ENCODE peak calls at places on chromosomes 1 and 21, in nine cellular contexts. One of them, this sample, is unnamed.
A peak's percentile ranks its signal among the peaks of the same experiment; 100 is the strongest.

GRCh38 chr1:79554620-79555160 is 548.2 kb upstream of the ADGRL4 start:
- DNase-seq in pancreas: no peak
- DNase-seq in cardiac fibroblast: no peak
- DNase-seq in cardiac muscle cell: peak; percentile 16
- DNase-seq in tibial artery: no peak
- DNase-seq in NB4: no peak
- DNase-seq in lung: no peak
- DNase-seq in right lobe of liver: no peak
- DNase-seq in astrocyte of the spinal cord: no peak
- DNase-seq in this sample: no peak

GRCh38 chr1:98637316-98637715 is 24.2 kb upstream of the SNX7 start:
- DNase-seq in lung: no peak
- DNase-seq in cardiac muscle cell: no peak
- DNase-seq in NB4: no peak
- DNase-seq in right lobe of liver: no peak
- DNase-seq in astrocyte of the spinal cord: no peak
- DNase-seq in cardiac fibroblast: no peak
- DNase-seq in pancreas: no peak
- DNase-seq in tibial artery: no peak
- DNase-seq in this sample: no peak

GRCh38 chr21:31520506-31521163 is 138.9 kb upstream of the SOD1 start:
- DNase-seq in right lobe of liver: no peak
- DNase-seq in pancreas: no peak
- DNase-seq in cardiac fibroblast: no peak
- DNase-seq in NB4: no peak
- DNase-seq in astrocyte of the spinal cord: peak; percentile 81
- DNase-seq in tibial artery: no peak
- DNase-seq in cardiac muscle cell: no peak
- DNase-seq in lung: no peak
- DNase-seq in this sample: no peak

GRCh38 chr1:102550729-102551384 is 554.1 kb upstream of the OLFM3 start:
- DNase-seq in right lobe of liver: peak; percentile 21
- DNase-seq in cardiac fibroblast: peak; percentile 23
- DNase-seq in tibial artery: no peak
- DNase-seq in NB4: peak; percentile 52
- DNase-seq in cardiac muscle cell: peak; percentile 20
- DNase-seq in lung: no peak
- DNase-seq in pancreas: no peak
- DNase-seq in astrocyte of the spinal cord: peak; percentile 1
- DNase-seq in this sample: peak; percentile 45

GRCh38 chr1:218426343-218426657 is 81.2 kb downstream of the TGFB2 start:
- DNase-seq in NB4: no peak
- DNase-seq in cardiac fibroblast: peak; percentile 91
- DNase-seq in cardiac muscle cell: peak; percentile 92
- DNase-seq in lung: peak; percentile 35
- DNase-seq in tibial artery: no peak
- DNase-seq in right lobe of liver: no peak
- DNase-seq in astrocyte of the spinal cord: peak; percentile 44
- DNase-seq in pancreas: no peak
- DNase-seq in this sample: peak; percentile 93

GRCh38 chr1:41935226-41935625 is 16.5 kb upstream of the HIVEP3 start:
- DNase-seq in tibial artery: no peak
- DNase-seq in right lobe of liver: no peak
- DNase-seq in lung: no peak
- DNase-seq in pancreas: no peak
- DNase-seq in cardiac fibroblast: peak; percentile 65
- DNase-seq in cardiac muscle cell: peak; percentile 70
- DNase-seq in NB4: no peak
- DNase-seq in astrocyte of the spinal cord: peak; percentile 41
- DNase-seq in this sample: peak; percentile 69

GRCh38 chr1:40783001-40783905 is at the start of gene KCNQ4:
- DNase-seq in lung: peak; percentile 41
- DNase-seq in cardiac muscle cell: no peak
- DNase-seq in astrocyte of the spinal cord: no peak
- DNase-seq in cardiac fibroblast: no peak
- DNase-seq in right lobe of liver: peak; percentile 49
- DNase-seq in NB4: peak; percentile 45
- DNase-seq in tibial artery: peak; percentile 89
- DNase-seq in pancreas: peak; percentile 75
- DNase-seq in this sample: no peak

GRCh38 chr1:218355269-218355668 is 10.1 kb downstream of the TGFB2 start:
- DNase-seq in astrocyte of the spinal cord: no peak
- DNase-seq in right lobe of liver: no peak
- DNase-seq in NB4: no peak
- DNase-seq in pancreas: no peak
- DNase-seq in cardiac muscle cell: no peak
- DNase-seq in tibial artery: no peak
- DNase-seq in lung: no peak
- DNase-seq in cardiac fibroblast: no peak
- DNase-seq in this sample: no peak

GRCh38 chr1:67298762-67299161 is 8.9 kb upstream of the IL12RB2 start:
- DNase-seq in tibial artery: no peak
- DNase-seq in right lobe of liver: no peak
- DNase-seq in cardiac muscle cell: no peak
- DNase-seq in lung: no peak
- DNase-seq in pancreas: no peak
- DNase-seq in astrocyte of the spinal cord: no peak
- DNase-seq in cardiac fibroblast: no peak
- DNase-seq in NB4: no peak
- DNase-seq in this sample: no peak

GRCh38 chr1:70674981-70675685 is 264.1 kb downstream of the CTH start:
- DNase-seq in lung: no peak
- DNase-seq in tibial artery: no peak
- DNase-seq in pancreas: no peak
- DNase-seq in astrocyte of the spinal cord: no peak
- DNase-seq in NB4: no peak
- DNase-seq in cardiac muscle cell: no peak
- DNase-seq in cardiac fibroblast: no peak
- DNase-seq in right lobe of liver: no peak
- DNase-seq in this sample: no peak

GRCh38 chr1:187038789-187039188 is 210.0 kb downstream of the PLA2G4A start:
- DNase-seq in right lobe of liver: no peak
- DNase-seq in lung: no peak
- DNase-seq in cardiac fibroblast: peak; percentile 8
- DNase-seq in cardiac muscle cell: peak; percentile 46
- DNase-seq in NB4: peak; percentile 21
- DNase-seq in tibial artery: no peak
- DNase-seq in pancreas: no peak
- DNase-seq in astrocyte of the spinal cord: peak; percentile 50
- DNase-seq in this sample: peak; percentile 55

GRCh38 chr1:119711804-119712341 is at the start of gene PHGDH:
- DNase-seq in lung: peak; percentile 79
- DNase-seq in tibial artery: peak; percentile 86
- DNase-seq in pancreas: peak; percentile 83
- DNase-seq in NB4: peak; percentile 91
- DNase-seq in cardiac fibroblast: peak; percentile 91
- DNase-seq in right lobe of liver: peak; percentile 64
- DNase-seq in astrocyte of the spinal cord: peak; percentile 90
- DNase-seq in cardiac muscle cell: peak; percentile 96
- DNase-seq in this sample: peak; percentile 92

GRCh38 chr1:74470936-74471335 is 41.5 kb downstream of the LRRC53 start:
- DNase-seq in astrocyte of the spinal cord: no peak
- DNase-seq in tibial artery: no peak
- DNase-seq in NB4: no peak
- DNase-seq in cardiac fibroblast: no peak
- DNase-seq in lung: no peak
- DNase-seq in right lobe of liver: no peak
- DNase-seq in cardiac muscle cell: peak; percentile 17
- DNase-seq in pancreas: no peak
- DNase-seq in this sample: no peak

DNA sequence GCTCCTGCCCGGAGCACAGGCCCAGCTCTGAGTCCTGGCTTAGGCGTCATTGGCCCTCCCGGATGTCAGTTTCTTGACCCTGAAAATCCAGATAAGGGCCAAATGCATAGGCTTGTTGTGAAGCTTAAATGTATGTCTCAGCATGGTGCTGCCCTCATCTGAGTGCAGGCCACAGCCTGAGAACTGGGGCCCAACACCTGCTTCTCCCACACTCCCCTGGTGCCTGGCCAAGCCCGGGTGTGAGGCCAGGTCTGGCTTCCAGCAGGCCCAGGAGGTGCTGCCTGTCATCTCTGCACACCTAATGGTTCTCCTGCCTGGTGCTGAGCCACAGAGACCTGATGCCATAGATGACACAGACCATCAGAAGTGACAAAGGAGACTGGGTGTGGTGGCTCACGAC is 14.0 kb downstream of the MX2 start:
- DNase-seq in right lobe of liver: no peak
- DNase-seq in NB4: no peak
- DNase-seq in tibial artery: no peak
- DNase-seq in cardiac fibroblast: no peak
- DNase-seq in cardiac muscle cell: no peak
- DNase-seq in lung: no peak
- DNase-seq in pancreas: no peak
- DNase-seq in astrocyte of the spinal cord: no peak
- DNase-seq in this sample: no peak
- H3K4me3 ChIP-seq in right lobe of liver: no peak overlapping the region
- H3K4me3 ChIP-seq in NB4: no peak overlapping the region
- H3K4me3 ChIP-seq in tibial artery: no peak overlapping the region
- H3K4me3 ChIP-seq in cardiac fibroblast: no peak overlapping the region
- H3K4me3 ChIP-seq in cardiac muscle cell: no peak overlapping the region
- H3K4me3 ChIP-seq in lung: no peak overlapping the region
- H3K4me3 ChIP-seq in pancreas: no peak overlapping the region
- H3K4me3 ChIP-seq in astrocyte of the spinal cord: no peak overlapping the region
- H3K4me3 ChIP-seq in this sample: no peak overlapping the region

DNA sequence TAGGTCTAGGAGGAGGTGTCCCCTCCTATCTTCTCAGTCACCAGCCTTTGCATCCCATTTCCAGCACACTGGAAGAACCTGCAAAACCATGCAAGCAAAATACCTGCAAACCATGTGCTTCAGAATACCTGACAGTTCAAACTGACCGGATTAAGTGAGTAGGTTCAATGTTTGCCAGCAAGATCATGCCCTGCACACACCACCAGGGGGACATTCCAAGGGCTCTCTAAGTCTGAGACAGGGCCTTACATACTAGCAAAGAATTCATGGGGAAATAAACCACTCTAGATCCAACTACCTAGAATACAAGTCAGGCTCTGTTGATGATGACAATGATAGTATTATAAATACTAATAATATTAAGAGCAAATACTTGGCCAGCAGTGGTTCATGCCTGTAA is 27.6 kb downstream of the INPP5B start:
- DNase-seq in right lobe of liver: no peak
- DNase-seq in astrocyte of the spinal cord: peak; percentile 20
- DNase-seq in cardiac fibroblast: peak; percentile 40
- DNase-seq in pancreas: no peak
- DNase-seq in lung: no peak
- DNase-seq in cardiac muscle cell: peak; percentile 20
- DNase-seq in tibial artery: no peak
- DNase-seq in NB4: peak; percentile 61
- DNase-seq in this sample: peak; percentile 39
- TF ChIP-seq CTCF in right lobe of liver: peak; percentile 27
- TF ChIP-seq CTCF in astrocyte of the spinal cord: peak; percentile 53
- TF ChIP-seq CTCF in cardiac fibroblast: peak; percentile 61
- TF ChIP-seq CTCF in pancreas: no peak
- TF ChIP-seq CTCF in lung: no peak
- TF ChIP-seq CTCF in cardiac muscle cell: peak; percentile 53
- TF ChIP-seq CTCF in tibial artery: no peak
- TF ChIP-seq CTCF in NB4: peak; percentile 48
- TF ChIP-seq CTCF in this sample: peak; percentile 53

DNA sequence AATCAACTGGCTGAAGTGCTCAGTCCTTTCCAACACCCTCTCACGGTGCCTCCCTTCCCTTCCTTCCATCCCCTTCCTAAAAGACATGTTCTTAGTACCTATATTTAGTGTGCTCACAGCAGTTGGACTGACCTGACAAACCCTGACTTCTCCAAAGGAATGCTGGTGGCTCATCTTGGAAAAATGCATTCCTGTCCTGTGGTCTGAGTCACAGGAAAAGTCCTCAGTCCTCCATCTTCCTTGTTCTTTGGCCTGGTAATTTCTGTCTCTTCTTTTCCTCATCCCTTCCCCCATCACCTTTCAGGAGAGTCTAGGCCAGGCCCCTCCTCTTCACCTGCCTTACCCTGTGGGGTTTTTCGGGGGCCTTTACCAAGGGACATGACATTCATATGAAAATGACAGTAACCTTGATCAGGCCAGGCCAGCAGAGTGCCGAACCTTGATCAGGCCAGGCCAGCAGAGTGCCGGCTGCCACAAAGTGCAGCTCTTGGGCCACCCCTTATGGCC is 7.2 kb downstream of the ATP1B1 start:
- DNase-seq in astrocyte of the spinal cord: peak; percentile 90
- DNase-seq in right lobe of liver: no peak
- DNase-seq in cardiac muscle cell: peak; percentile 84
- DNase-seq in lung: no peak
- DNase-seq in cardiac fibroblast: peak; percentile 82
- DNase-seq in NB4: no peak
- DNase-seq in pancreas: peak; percentile 24
- DNase-seq in tibial artery: no peak
- DNase-seq in this sample: peak; percentile 91
- H3K4me3 ChIP-seq in astrocyte of the spinal cord: no peak overlapping the region
- H3K4me3 ChIP-seq in right lobe of liver: no peak overlapping the region
- H3K4me3 ChIP-seq in cardiac muscle cell: peak overlapping the region; percentile 4
- H3K4me3 ChIP-seq in lung: no peak overlapping the region
- H3K4me3 ChIP-seq in cardiac fibroblast: no peak overlapping the region
- H3K4me3 ChIP-seq in NB4: no peak overlapping the region
- H3K4me3 ChIP-seq in pancreas: no peak overlapping the region
- H3K4me3 ChIP-seq in tibial artery: no peak overlapping the region
- H3K4me3 ChIP-seq in this sample: no peak overlapping the region

DNA sequence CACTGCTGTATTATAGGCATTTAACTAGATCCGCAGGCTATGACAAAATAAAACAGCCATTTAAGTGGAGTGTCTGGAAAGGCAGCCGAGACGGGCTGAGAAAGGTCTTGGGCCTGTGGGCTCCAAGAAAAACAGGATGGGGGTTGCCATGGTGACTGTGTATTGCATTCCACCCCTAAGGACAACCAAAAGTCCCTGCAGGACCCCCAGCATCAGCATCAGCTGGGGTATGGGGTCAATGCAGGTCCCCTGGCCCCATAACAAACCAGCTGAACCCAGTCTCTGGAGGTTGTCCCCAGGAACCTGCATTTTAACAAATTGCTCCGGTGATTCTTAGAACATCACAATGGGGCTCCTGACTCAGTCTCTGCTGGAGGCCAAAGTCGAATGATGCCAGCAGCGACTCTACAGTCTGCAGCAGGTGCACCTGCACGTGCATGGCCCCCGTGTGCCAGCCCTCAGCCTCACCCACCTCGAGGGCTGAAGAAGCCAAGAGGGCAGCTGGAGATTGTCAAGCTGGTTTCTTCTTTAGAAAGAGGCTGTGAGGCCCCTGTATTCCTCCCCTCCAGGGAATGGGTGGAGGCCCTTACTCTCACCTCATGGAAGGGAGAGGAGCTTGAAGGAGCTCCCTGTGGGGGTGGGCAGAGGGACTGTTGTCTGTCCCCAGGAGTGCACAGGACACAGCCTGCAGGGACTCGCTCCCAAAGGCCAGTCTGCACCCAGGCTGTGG is 287.3 kb downstream of the NPHP4 start:
- DNase-seq in cardiac muscle cell: no peak
- DNase-seq in NB4: no peak
- DNase-seq in right lobe of liver: no peak
- DNase-seq in astrocyte of the spinal cord: no peak
- DNase-seq in pancreas: no peak
- DNase-seq in tibial artery: peak; percentile 44
- DNase-seq in lung: no peak
- DNase-seq in cardiac fibroblast: no peak
- DNase-seq in this sample: no peak
- TF ChIP-seq CTCF in cardiac muscle cell: no peak
- TF ChIP-seq CTCF in NB4: no peak
- TF ChIP-seq CTCF in right lobe of liver: no peak
- TF ChIP-seq CTCF in astrocyte of the spinal cord: no peak
- TF ChIP-seq CTCF in pancreas: no peak
- TF ChIP-seq CTCF in tibial artery: no peak
- TF ChIP-seq CTCF in lung: no peak
- TF ChIP-seq CTCF in cardiac fibroblast: no peak
- TF ChIP-seq CTCF in this sample: no peak

This sample was measured in fibroblast of pulmonary artery.